ENCODE peak calls at places on chromosomes 1 and 21, in four cellular contexts. G is A549, E is GM12878, I is K562. U is an unnamed sample.

GRCh38 chr21:38314534-38314933 is 57.7 kb downstream of the KCNJ15 start:
- DNase-seq in G (no peak), E (no peak), I (no peak), U (no peak)

GRCh38 chr1:168342572-168343280 is 62.0 kb downstream of the TBX19 start:
- DNase-seq in G (peak), E (peak), I (peak), U (peak)

GRCh38 chr1:181159451-181160151 is 71.1 kb downstream of the IER5 start:
- DNase-seq in G (no peak), E (no peak), I (no peak), U (no peak)

GRCh38 chr1:26418865-26419349 is 8.3 kb downstream of the LIN28A start:
- DNase-seq in G (no peak), E (no peak), I (no peak), U (no peak)

GRCh38 chr1:198147216-198147615 is 9.6 kb upstream of the NEK7 start:
- DNase-seq in G (no peak), E (no peak), I (no peak), U (no peak)

GRCh38 chr1:184110253-184111204 is 59.0 kb downstream of the TSEN15 start:
- DNase-seq in G (no peak), E (no peak), I (no peak), U (no peak)

GRCh38 chr1:194809665-194810064 is 1623.3 kb upstream of the B3GALT2 start:
- DNase-seq in G (no peak), E (no peak), I (no peak), U (no peak)

GRCh38 chr1:59733443-59734141 is 81.2 kb upstream of the HOOK1 start:
- DNase-seq in G (no peak), E (no peak), I (no peak), U (no peak)

GRCh38 chr1:240000634-240001033 is 91.0 kb upstream of the FMN2 start:
- DNase-seq in G (no peak), E (no peak), I (no peak), U (no peak)

GRCh38 chr21:31326478-31327247 is 17.4 kb downstream of the TIAM1 start:
- DNase-seq in G (no peak), E (peak), I (no peak), U (no peak)

GRCh38 chr1:45205000-45205909 is 1.1 kb downstream of the ZSWIM5 start:
- DNase-seq in G (peak), E (no peak), I (peak), U (peak)

GRCh38 chr21:14995695-14996490 is 68.9 kb downstream of the NRIP1 start:
- DNase-seq in G (no peak), E (no peak), I (no peak), U (no peak)

GRCh38 chr21:40616377-40616704 is 230.6 kb downstream of the DSCAM start:
- DNase-seq in G (no peak), E (no peak), I (no peak), U (no peak)

GRCh38 chr1:233704125-233704881 is 90.4 kb downstream of the KCNK1 start:
- DNase-seq in G (no peak), E (no peak), I (no peak), U (no peak)

DNA sequence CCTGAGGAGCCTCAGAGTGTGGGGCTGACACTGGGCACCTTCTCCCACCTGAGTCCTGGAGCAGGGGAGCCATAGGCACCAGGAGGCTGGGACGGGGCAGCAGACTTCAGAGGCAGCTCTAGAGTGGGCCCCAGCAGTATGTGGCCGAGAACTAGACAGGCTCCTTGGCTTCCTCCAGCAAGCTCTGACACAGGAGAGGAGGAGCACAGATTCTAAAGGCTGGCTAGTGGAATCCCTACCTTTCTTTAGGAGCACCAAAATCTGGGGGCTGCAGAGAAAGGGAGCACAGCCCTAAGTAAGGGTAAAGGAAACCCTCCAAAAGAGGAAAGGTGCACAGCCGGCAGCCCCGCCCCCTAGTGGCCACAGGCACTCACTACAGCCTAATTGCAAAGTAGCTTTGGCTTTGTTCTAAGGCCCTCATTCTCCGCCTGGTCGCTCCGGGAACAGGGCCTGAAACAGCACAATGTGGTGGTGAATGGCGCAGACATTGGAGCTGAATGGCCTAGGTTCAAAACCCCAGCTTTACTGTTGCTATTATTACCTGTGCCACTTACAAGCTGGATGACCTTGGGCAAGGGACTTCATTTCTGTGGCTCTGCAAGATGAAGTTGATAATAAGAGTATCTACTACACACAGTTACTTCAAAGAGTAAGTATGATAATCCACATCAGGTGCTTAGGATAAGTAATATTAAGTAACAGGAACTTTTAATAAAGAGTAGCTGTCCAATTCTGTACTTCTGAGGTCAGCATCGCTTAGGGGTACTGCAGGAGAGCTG is 8.8 kb upstream of the GUCA2A start:
- DNase-seq in G (peak), E (no peak), I (peak), U (peak)
- TF ChIP-seq CHD4 in G (no peak), E (no peak), I (no peak), U (no peak)

GRCh38 chr21:45996311-45997204 is 15.0 kb downstream of the COL6A1 start:
- DNase-seq in G (no peak), E (no peak), I (no peak), U (no peak)
- TF ChIP-seq CHD4 in G (no peak), E (no peak), I (no peak), U (no peak)

GRCh38 chr1:224521904-224522734 is 87.5 kb upstream of the WDR26 start:
- DNase-seq in G (no peak), E (no peak), I (no peak), U (no peak)
- TF ChIP-seq CHD4 in G (no peak), E (no peak), I (no peak), U (no peak)

GRCh38 chr1:36851087-36851486 is 183.2 kb downstream of the GRIK3 start:
- DNase-seq in G (no peak), E (no peak), I (no peak), U (no peak)
- TF ChIP-seq CHD4 in G (no peak), E (no peak), I (no peak), U (no peak)

GRCh38 chr1:203324103-203325003 is 19.0 kb downstream of the BTG2 start:
- DNase-seq in G (no peak), E (no peak), I (no peak), U (no peak)

GRCh38 chr1:203326830-203327683 is 21.7 kb downstream of the BTG2 start:
- DNase-seq in G (peak), E (peak), I (peak), U (peak)

GRCh38 chr1:203323587-203323986 is 18.3 kb downstream of the BTG2 start:
- DNase-seq in G (no peak), E (no peak), I (no peak), U (no peak)

GRCh38 chr1:203325004-203325417 is 19.7 kb downstream of the BTG2 start:
- DNase-seq in G (no peak), E (peak), I (no peak), U (no peak)

DNA sequence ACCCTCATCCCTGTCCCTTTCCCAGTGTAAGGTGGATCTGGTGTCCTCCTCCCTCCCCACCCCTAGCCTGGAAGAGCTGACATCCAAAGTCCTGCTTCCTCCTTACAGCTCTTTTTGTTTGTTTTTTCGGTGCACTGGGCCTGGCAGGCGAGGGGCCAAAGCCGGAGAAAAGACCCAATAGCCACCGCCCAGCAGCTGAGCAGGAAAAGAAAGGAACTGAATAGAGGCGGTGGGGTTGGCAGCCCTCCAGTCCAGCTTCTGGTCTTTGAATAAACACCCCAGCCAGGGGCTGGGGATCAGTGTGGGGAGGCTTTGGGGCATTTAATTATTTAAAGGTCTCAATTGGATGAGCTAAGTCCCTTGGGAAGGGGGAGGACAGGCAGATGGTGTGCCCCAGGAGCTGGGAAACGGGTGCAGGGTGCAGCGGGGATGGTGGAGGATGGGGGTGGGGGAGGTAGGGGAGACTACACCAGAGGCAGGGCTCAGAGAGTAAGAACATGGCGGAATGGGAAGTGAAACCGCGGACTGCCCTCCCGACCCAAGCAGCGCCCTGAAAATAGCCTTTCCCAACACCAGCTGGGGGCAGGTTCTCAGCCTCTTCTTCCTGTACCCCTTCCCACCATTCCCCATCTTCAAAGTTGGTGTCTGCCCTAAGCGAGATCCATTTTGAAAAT is 20.2 kb downstream of the BTG2 start:
- DNase-seq in G (no peak), E (no peak), I (no peak), U (no peak)
- TF ChIP-seq CHD4 in G (no peak), E (no peak), I (no peak), U (no peak)

GRCh38 chr1:87392241-87393192 is 63.8 kb downstream of the LMO4 start:
- DNase-seq in G (no peak), E (no peak), I (no peak), U (no peak)

GRCh38 chr1:87399264-87399663 is 70.6 kb downstream of the LMO4 start:
- DNase-seq in G (no peak), E (no peak), I (no peak), U (no peak)

GRCh38 chr1:87393437-87394085 is 64.9 kb downstream of the LMO4 start:
- DNase-seq in G (no peak), E (no peak), I (no peak), U (no peak)

GRCh38 chr1:87398644-87399043 is 70.0 kb downstream of the LMO4 start:
- DNase-seq in G (no peak), E (no peak), I (no peak), U (no peak)

GRCh38 chr1:87394462-87394861 is 65.8 kb downstream of the LMO4 start:
- DNase-seq in G (no peak), E (no peak), I (no peak), U (no peak)
- TF ChIP-seq CHD4 in G (no peak), E (no peak), I (no peak), U (no peak)

U was measured in HepG2.